ENCODE peak calls at places on chromosomes 3 and 15, in nine cellular contexts. N is LHCN-M2; I is Caco-2; H is stimulated activated CD4-positive, alpha-beta T cell treated with anti-CD3 and anti-CD28 coated beads, Interleukin-4, amount 100 ng/mL, for 24 hours; J is H9; C is activated CD8-positive, alpha-beta memory T cell treated with anti-CD3 and anti-CD28 coated beads, Interleukin-2, amount 50 U/mL, for 48 hours; M is RCC 7860; Q is pancreas; W is stimulated activated naive CD4-positive, alpha-beta T cell. U is an unnamed sample.

GRCh38 chr3:56962200-56962599 is 98.3 kb upstream of the SPATA12 start:
- DNase-seq in N (no peak), I (no peak), H (no peak), J (no peak), C (no peak), M (no peak), Q (no peak), W (no peak), U (no peak)

GRCh38 chr15:64354683-64355558 is 1.1 kb downstream of the CSNK1G1 start:
- DNase-seq in N (no peak), I (no peak), H (peak; percentile 25), J (no peak), C (no peak), M (no peak), Q (no peak), W (no peak), U (peak; percentile 4)

GRCh38 chr3:116302087-116302747 is 143.1 kb downstream of the LSAMP start:
- DNase-seq in N (no peak), I (no peak), H (no peak), J (no peak), C (no peak), M (no peak), Q (no peak), W (no peak), U (no peak)

GRCh38 chr15:38378162-38378560 is 75.8 kb upstream of the FAM98B start:
- DNase-seq in N (no peak), I (no peak), H (no peak), J (no peak), C (no peak), M (no peak), Q (peak; percentile 49), W (no peak), U (no peak)

GRCh38 chr3:5294360-5294759 is 106.9 kb downstream of the EDEM1 start:
- DNase-seq in N (peak; percentile 4), I (no peak), H (no peak), J (no peak), C (no peak), M (no peak), Q (no peak), W (no peak), U (no peak)

GRCh38 chr15:76309561-76310330 is 1.5 kb downstream of the ETFA start:
- DNase-seq in N (no peak), I (no peak), H (no peak), J (no peak), C (no peak), M (no peak), Q (no peak), W (no peak), U (no peak)

GRCh38 chr3:16884748-16885587 is at the start of gene PLCL2:
- DNase-seq in N (peak; percentile 7), I (peak; percentile 4), H (peak; percentile 70), J (peak; percentile 34), C (peak; percentile 77), M (no peak), Q (peak; percentile 63), W (peak; percentile 73), U (peak; percentile 72)

GRCh38 chr3:12451481-12451880 is 32.8 kb upstream of the TSEN2 start:
- DNase-seq in N (no peak), I (no peak), H (no peak), J (no peak), C (no peak), M (no peak), Q (no peak), W (no peak), U (no peak)

GRCh38 chr3:124258057-124258500 is 266.2 kb upstream of the ROPN1 start:
- DNase-seq in N (peak; percentile 27), I (no peak), H (no peak), J (no peak), C (no peak), M (peak; percentile 95), Q (no peak), W (no peak), U (no peak)

GRCh38 chr3:41683666-41684350 is 278.1 kb downstream of the ULK4 start:
- DNase-seq in N (peak; percentile 92), I (peak; percentile 76), H (no peak), J (no peak), C (no peak), M (peak; percentile 99), Q (no peak), W (no peak), U (no peak)

GRCh38 chr15:22240951-22241350 is 160.6 kb downstream of the OR4M2 start:
- DNase-seq in N (no peak), I (no peak), H (no peak), J (no peak), C (peak; percentile 54), M (no peak), Q (no peak), W (no peak), U (no peak)

GRCh38 chr3:151452814-151453213 is 8.0 kb downstream of the IGSF10 start:
- DNase-seq in N (no peak), I (no peak), H (no peak), J (no peak), C (no peak), M (no peak), Q (no peak), W (no peak), U (no peak)

GRCh38 chr3:63910873-63911272 is 1.3 kb downstream of the SCAANT1 start:
- DNase-seq in N (peak; percentile 10), I (no peak), H (peak; percentile 12), J (no peak), C (no peak), M (no peak), Q (no peak), W (peak; percentile 4), U (no peak)

GRCh38 chr3:135366816-135367215 is 571.8 kb downstream of the EPHB1 start:
- DNase-seq in N (no peak), I (no peak), H (no peak), J (no peak), C (no peak), M (no peak), Q (no peak), W (no peak), U (no peak)

GRCh38 chr3:47854720-47855455 is 52.0 kb downstream of the DHX30 start:
- DNase-seq in N (no peak), I (no peak), H (no peak), J (no peak), C (no peak), M (no peak), Q (no peak), W (no peak), U (no peak)

GRCh38 chr15:90654233-90655124 is 62.7 kb upstream of the BLM start:
- DNase-seq in N (no peak), I (no peak), H (no peak), J (no peak), C (no peak), M (no peak), Q (no peak), W (no peak), U (no peak)

GRCh38 chr3:45131201-45131600 is 15.0 kb downstream of the CDCP1 start:
- DNase-seq in N (peak; percentile 57), I (no peak), H (no peak), J (no peak), C (no peak), M (no peak), Q (no peak), W (no peak), U (no peak)

GRCh38 chr3:124248471-124249028 is 256.6 kb upstream of the ROPN1 start:
- DNase-seq in N (peak; percentile 64), I (no peak), H (no peak), J (no peak), C (no peak), M (peak; percentile 75), Q (no peak), W (no peak), U (no peak)

GRCh38 chr15:72281713-72282112 is 9.4 kb upstream of the PARP6 start:
- DNase-seq in N (no peak), I (no peak), H (no peak), J (no peak), C (no peak), M (peak; percentile 70), Q (no peak), W (no peak), U (no peak)

GRCh38 chr3:10370429-10370828 is 49.5 kb upstream of the SEC13 start:
- DNase-seq in N (peak; percentile 90), I (no peak), H (no peak), J (no peak), C (no peak), M (peak; percentile 63), Q (no peak), W (no peak), U (no peak)

GRCh38 chr3:122892118-122892517 is 97.2 kb downstream of the SLC49A4 start:
- DNase-seq in N (no peak), I (no peak), H (no peak), J (no peak), C (no peak), M (no peak), Q (no peak), W (no peak), U (no peak)

GRCh38 chr15:72782993-72783562 is 480 bp downstream of the ADPGK start:
- DNase-seq in N (peak; percentile 28), I (no peak), H (peak; percentile 51), J (no peak), C (no peak), M (peak; percentile 4), Q (peak; percentile 68), W (no peak), U (peak; percentile 48)

GRCh38 chr3:101676219-101676764 is 640 bp downstream of the ZBTB11 start:
- DNase-seq in N (peak; percentile 94), I (peak; percentile 97), H (peak; percentile 95), J (peak; percentile 96), C (peak; percentile 96), M (peak; percentile 84), Q (peak; percentile 95), W (no peak), U (peak; percentile 94)

GRCh38 chr3:113249111-113249510 is 37.8 kb downstream of the BOC start:
- DNase-seq in N (peak; percentile 96), I (no peak), H (no peak), J (no peak), C (no peak), M (peak; percentile 68), Q (no peak), W (no peak), U (no peak)

GRCh38 chr15:29034151-29034550 is 148.4 kb downstream of the APBA2 start:
- DNase-seq in N (no peak), I (no peak), H (no peak), J (no peak), C (no peak), M (no peak), Q (no peak), W (no peak), U (no peak)

GRCh38 chr3:16546186-16547004 is 32.9 kb upstream of the RFTN1 start:
- DNase-seq in N (no peak), I (no peak), H (no peak), J (no peak), C (no peak), M (no peak), Q (no peak), W (no peak), U (no peak)

GRCh38 chr15:42332331-42332730 is 27.0 kb upstream of the CAPN3 start:
- DNase-seq in N (no peak), I (no peak), H (no peak), J (no peak), C (no peak), M (no peak), Q (no peak), W (no peak), U (no peak)

GRCh38 chr3:53083949-53084309 is 38.1 kb upstream of the SFMBT1 start:
- DNase-seq in N (no peak), I (no peak), H (no peak), J (no peak), C (no peak), M (no peak), Q (no peak), W (no peak), U (no peak)

GRCh38 chr15:23983500-23984259 is 296.6 kb upstream of the NDN start:
- DNase-seq in N (no peak), I (no peak), H (no peak), J (no peak), C (no peak), M (no peak), Q (no peak), W (no peak), U (no peak)

GRCh38 chr15:95884276-95884675 is 446.2 kb upstream of the NR2F2 start:
- DNase-seq in N (no peak), I (no peak), H (no peak), J (no peak), C (no peak), M (no peak), Q (no peak), W (no peak), U (no peak)

GRCh38 chr3:30493912-30494311 is 112.5 kb upstream of the TGFBR2 start:
- DNase-seq in N (peak; percentile 99), I (no peak), H (no peak), J (no peak), C (no peak), M (no peak), Q (no peak), W (no peak), U (no peak)

U was measured in T-cell.